ENCODE peak calls at places on chromosomes 12 and 14, in seven cellular contexts. One of them, this sample, is unnamed.
A peak's percentile ranks its signal among the peaks of the same experiment; 100 is the strongest.

GRCh38 chr12:77189463-77189862 is 124.1 kb upstream of the E2F7 start:
- DNase-seq in colonic mucosa: no peak
- DNase-seq in aorta: no peak
- DNase-seq in fibroblast of lung: peak; percentile 76
- DNase-seq in naive thymus-derived CD4-positive, alpha-beta T cell: no peak
- DNase-seq in suprapubic skin: no peak
- DNase-seq in CD8-positive, alpha-beta T cell: no peak
- DNase-seq in this sample: no peak

GRCh38 chr12:22321620-22322019 is 12.9 kb downstream of the ST8SIA1 start:
- DNase-seq in colonic mucosa: no peak
- DNase-seq in aorta: peak; percentile 59
- DNase-seq in fibroblast of lung: no peak
- DNase-seq in naive thymus-derived CD4-positive, alpha-beta T cell: no peak
- DNase-seq in suprapubic skin: no peak
- DNase-seq in CD8-positive, alpha-beta T cell: no peak
- DNase-seq in this sample: peak; percentile 60

GRCh38 chr12:77724367-77724957 is 106.2 kb upstream of the NAV3 start:
- DNase-seq in colonic mucosa: no peak
- DNase-seq in aorta: no peak
- DNase-seq in fibroblast of lung: peak; percentile 71
- DNase-seq in naive thymus-derived CD4-positive, alpha-beta T cell: no peak
- DNase-seq in suprapubic skin: no peak
- DNase-seq in CD8-positive, alpha-beta T cell: no peak
- DNase-seq in this sample: peak; percentile 56

GRCh38 chr12:46942579-46942978 is 116.8 kb upstream of the SLC38A4 start:
- DNase-seq in colonic mucosa: no peak
- DNase-seq in aorta: no peak
- DNase-seq in fibroblast of lung: no peak
- DNase-seq in naive thymus-derived CD4-positive, alpha-beta T cell: no peak
- DNase-seq in suprapubic skin: no peak
- DNase-seq in CD8-positive, alpha-beta T cell: no peak
- DNase-seq in this sample: no peak

GRCh38 chr12:23854598-23854997 is 94.9 kb downstream of the SOX5 start:
- DNase-seq in colonic mucosa: no peak
- DNase-seq in aorta: no peak
- DNase-seq in fibroblast of lung: no peak
- DNase-seq in naive thymus-derived CD4-positive, alpha-beta T cell: no peak
- DNase-seq in suprapubic skin: no peak
- DNase-seq in CD8-positive, alpha-beta T cell: no peak
- DNase-seq in this sample: no peak

GRCh38 chr12:56104815-56105476 is 587 bp downstream of the PA2G4 start:
- DNase-seq in colonic mucosa: no peak
- DNase-seq in aorta: peak; percentile 71
- DNase-seq in fibroblast of lung: no peak
- DNase-seq in naive thymus-derived CD4-positive, alpha-beta T cell: no peak
- DNase-seq in suprapubic skin: peak; percentile 84
- DNase-seq in CD8-positive, alpha-beta T cell: no peak
- DNase-seq in this sample: peak; percentile 73

GRCh38 chr14:53894456-53894855 is 62.2 kb downstream of the BMP4 start:
- DNase-seq in colonic mucosa: no peak
- DNase-seq in aorta: no peak
- DNase-seq in fibroblast of lung: peak; percentile 69
- DNase-seq in naive thymus-derived CD4-positive, alpha-beta T cell: no peak
- DNase-seq in suprapubic skin: no peak
- DNase-seq in CD8-positive, alpha-beta T cell: no peak
- DNase-seq in this sample: no peak

GRCh38 chr12:132489078-132489601 is 811 bp upstream of the FBRSL1 start:
- DNase-seq in colonic mucosa: peak; percentile 52
- DNase-seq in aorta: peak; percentile 73
- DNase-seq in fibroblast of lung: no peak
- DNase-seq in naive thymus-derived CD4-positive, alpha-beta T cell: peak; percentile 71
- DNase-seq in suprapubic skin: no peak
- DNase-seq in CD8-positive, alpha-beta T cell: peak; percentile 71
- DNase-seq in this sample: no peak

DNA sequence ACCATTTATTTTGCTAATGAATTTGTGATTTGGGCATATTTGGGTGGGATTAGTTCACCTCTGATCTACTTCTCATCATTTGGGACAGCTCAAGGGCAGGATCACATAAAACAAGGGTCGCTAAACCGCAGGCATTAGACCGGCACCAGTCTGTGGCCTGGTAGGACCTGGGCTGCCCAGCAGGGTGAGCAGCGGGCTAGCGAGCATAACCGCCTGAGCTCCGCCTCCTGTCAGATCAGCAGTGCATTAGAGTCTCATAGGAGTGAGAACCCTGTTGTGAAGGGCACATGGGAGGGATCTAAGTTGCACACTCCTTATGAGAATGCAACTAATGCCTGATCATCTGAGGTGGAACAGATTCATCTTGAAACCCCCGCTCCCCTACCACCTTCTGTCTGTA is 785.3 kb downstream of the TRHDE start:
- DNase-seq in colonic mucosa: no peak
- DNase-seq in aorta: no peak
- DNase-seq in fibroblast of lung: no peak
- DNase-seq in naive thymus-derived CD4-positive, alpha-beta T cell: no peak
- DNase-seq in suprapubic skin: no peak
- DNase-seq in CD8-positive, alpha-beta T cell: no peak
- DNase-seq in this sample: no peak
- H3K4me3 ChIP-seq in colonic mucosa: no peak overlapping the region
- H3K4me3 ChIP-seq in aorta: no peak overlapping the region
- H3K4me3 ChIP-seq in fibroblast of lung: no peak overlapping the region
- H3K4me3 ChIP-seq in naive thymus-derived CD4-positive, alpha-beta T cell: no peak overlapping the region
- H3K4me3 ChIP-seq in suprapubic skin: no peak overlapping the region
- H3K4me3 ChIP-seq in CD8-positive, alpha-beta T cell: no peak overlapping the region
- H3K4me3 ChIP-seq in this sample: no peak overlapping the region

DNA sequence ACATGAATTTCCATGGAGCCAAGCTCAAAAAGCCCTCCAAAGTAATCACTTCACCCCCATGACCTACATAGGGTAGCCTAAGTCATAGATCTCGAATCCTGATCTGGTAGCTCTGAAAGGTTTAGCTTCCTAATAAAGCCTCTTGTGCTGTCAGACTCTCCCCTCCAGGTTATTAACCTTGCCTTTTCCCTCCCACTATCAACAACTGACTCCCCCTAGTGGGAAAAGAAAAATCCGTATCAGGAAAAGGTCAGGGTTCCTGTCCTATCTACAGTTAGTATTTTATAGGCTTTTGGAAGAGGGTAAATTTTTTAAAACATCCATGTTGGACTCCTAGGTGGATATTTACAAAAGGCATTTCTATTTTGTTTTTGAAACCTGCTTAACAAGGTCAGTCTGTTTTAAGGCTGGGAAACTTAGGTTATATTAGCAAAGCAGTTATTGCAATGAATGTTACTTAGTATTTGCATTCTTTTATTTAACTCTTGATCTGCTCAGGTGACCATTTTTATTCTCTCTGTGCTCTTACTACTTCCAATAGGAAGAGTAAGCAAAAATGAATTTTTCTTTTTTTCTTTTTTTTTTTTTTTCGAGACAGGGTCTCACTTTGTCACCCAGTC is 8.0 kb downstream of the YY1 start:
- DNase-seq in colonic mucosa: peak; percentile 48
- DNase-seq in aorta: no peak
- DNase-seq in fibroblast of lung: peak; percentile 43
- DNase-seq in naive thymus-derived CD4-positive, alpha-beta T cell: peak; percentile 37
- DNase-seq in suprapubic skin: no peak
- DNase-seq in CD8-positive, alpha-beta T cell: no peak
- DNase-seq in this sample: peak; percentile 58
- H3K36me3 ChIP-seq in colonic mucosa: no peaks in the 10 kb centered on the region
- H3K36me3 ChIP-seq in aorta: no peaks in the 10 kb centered on the region
- H3K36me3 ChIP-seq in fibroblast of lung: no peaks in the 10 kb centered on the region
- H3K36me3 ChIP-seq in naive thymus-derived CD4-positive, alpha-beta T cell: no peaks in the 10 kb centered on the region
- H3K36me3 ChIP-seq in suprapubic skin: no peaks in the 10 kb centered on the region
- H3K36me3 ChIP-seq in CD8-positive, alpha-beta T cell: no peaks in the 10 kb centered on the region
- H3K36me3 ChIP-seq in this sample: peaks cover 15% of the 10 kb centered on the region

GRCh38 chr12:45877069-45877468 is 113.3 kb downstream of the SCAF11 start:
- DNase-seq in colonic mucosa: no peak
- DNase-seq in aorta: no peak
- DNase-seq in fibroblast of lung: no peak
- DNase-seq in naive thymus-derived CD4-positive, alpha-beta T cell: no peak
- DNase-seq in suprapubic skin: no peak
- DNase-seq in CD8-positive, alpha-beta T cell: no peak
- DNase-seq in this sample: no peak

GRCh38 chr12:45878630-45879255 is 111.6 kb downstream of the SCAF11 start:
- DNase-seq in colonic mucosa: no peak
- DNase-seq in aorta: no peak
- DNase-seq in fibroblast of lung: no peak
- DNase-seq in naive thymus-derived CD4-positive, alpha-beta T cell: no peak
- DNase-seq in suprapubic skin: no peak
- DNase-seq in CD8-positive, alpha-beta T cell: peak; percentile 27
- DNase-seq in this sample: no peak

DNA sequence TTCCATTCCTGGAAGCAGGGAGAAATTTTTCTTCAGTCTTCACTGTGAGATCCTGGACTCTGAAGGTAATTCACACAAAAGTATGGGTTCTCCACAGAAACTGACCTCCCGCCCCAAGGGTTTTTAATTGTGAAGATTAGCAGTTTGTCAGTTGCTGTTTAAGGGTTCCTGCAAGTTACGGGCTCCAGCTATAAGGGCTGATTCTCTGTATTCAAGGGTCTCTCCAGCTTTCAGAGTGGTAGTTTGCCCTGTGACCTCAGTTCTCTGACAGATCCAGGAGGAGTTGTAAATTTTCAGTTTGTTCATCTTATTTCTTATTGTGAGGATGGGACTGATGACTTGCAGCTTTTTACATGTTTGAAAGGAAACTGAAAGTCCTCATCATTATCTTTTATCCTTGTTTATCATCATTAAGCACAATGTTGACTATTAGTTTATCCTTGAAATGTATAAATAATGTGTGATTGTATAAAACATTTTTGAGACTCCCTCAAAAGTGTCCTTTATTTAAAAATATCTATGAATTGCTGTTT is 110.9 kb downstream of the SCAF11 start:
- DNase-seq in colonic mucosa: no peak
- DNase-seq in aorta: no peak
- DNase-seq in fibroblast of lung: no peak
- DNase-seq in naive thymus-derived CD4-positive, alpha-beta T cell: no peak
- DNase-seq in suprapubic skin: no peak
- DNase-seq in CD8-positive, alpha-beta T cell: no peak
- DNase-seq in this sample: no peak
- H3K27ac ChIP-seq in colonic mucosa: no peak overlapping the region
- H3K27ac ChIP-seq in aorta: no peak overlapping the region
- H3K27ac ChIP-seq in fibroblast of lung: no peak overlapping the region
- H3K27ac ChIP-seq in naive thymus-derived CD4-positive, alpha-beta T cell: no peak overlapping the region
- H3K27ac ChIP-seq in suprapubic skin: no peak overlapping the region
- H3K27ac ChIP-seq in CD8-positive, alpha-beta T cell: peak overlapping the region; percentile 24
- H3K27ac ChIP-seq in this sample: no peak overlapping the region

GRCh38 chr12:53992377-53992776 is 7.4 kb downstream of the HOXC10 start:
- DNase-seq in colonic mucosa: no peak
- DNase-seq in aorta: no peak
- DNase-seq in fibroblast of lung: no peak
- DNase-seq in naive thymus-derived CD4-positive, alpha-beta T cell: no peak
- DNase-seq in suprapubic skin: no peak
- DNase-seq in CD8-positive, alpha-beta T cell: no peak
- DNase-seq in this sample: no peak
- H3K4me3 ChIP-seq in colonic mucosa: no peak overlapping the region
- H3K4me3 ChIP-seq in aorta: no peak overlapping the region
- H3K4me3 ChIP-seq in fibroblast of lung: no peak overlapping the region
- H3K4me3 ChIP-seq in naive thymus-derived CD4-positive, alpha-beta T cell: no peak overlapping the region
- H3K4me3 ChIP-seq in suprapubic skin: no peak overlapping the region
- H3K4me3 ChIP-seq in CD8-positive, alpha-beta T cell: no peak overlapping the region
- H3K4me3 ChIP-seq in this sample: no peak overlapping the region

This sample was measured in Karpas-422.